ENCODE peak calls at places on chromosomes 4 and X, in eight cellular contexts. H is right atrium auricular region; T is uterus; D is small intestine; X is A549; V is CD8-positive, alpha-beta memory T cell; Q is cardiac muscle cell; S is dorsolateral prefrontal cortex. F is an unnamed sample.
A peak's percentile ranks its signal among the peaks of the same experiment; 100 is the strongest.

GRCh38 chrX:21529771-21530170 is 128.4 kb downstream of the KLHL34 start:
- DNase-seq in X (no peak), S (no peak), H (no peak), Q (no peak), D (no peak), V (no peak), T (no peak), F (no peak)

GRCh38 chrX:40273356-40274050 is 175.7 kb upstream of the BCOR start:
- DNase-seq in D (no peak), H (no peak), X (no peak), Q (peak; percentile 51), V (no peak), T (peak; percentile 40), S (peak; percentile 43), F (peak; percentile 84)

GRCh38 chrX:18733273-18733672 is 25.8 kb downstream of the PPEF1 start:
- DNase-seq in H (no peak), S (no peak), X (no peak), D (no peak), Q (no peak), V (no peak), T (no peak), F (no peak)

GRCh38 chr4:59537231-59537886 is 1662.8 kb upstream of the ADGRL3 start:
- DNase-seq in S (no peak), T (no peak), H (no peak), Q (no peak), V (no peak), D (no peak), X (no peak), F (no peak)

GRCh38 chr4:157791236-157791635 is 381.6 kb downstream of the GASK1B start:
- DNase-seq in Q (no peak), T (no peak), S (no peak), V (no peak), X (no peak), H (no peak), D (no peak), F (no peak)

GRCh38 chr4:24770111-24770584 is 25.2 kb upstream of the SOD3 start:
- DNase-seq in D (no peak), S (no peak), Q (peak; percentile 52), T (no peak), X (peak; percentile 1), V (no peak), H (no peak), F (no peak)

GRCh38 chrX:65928522-65928921 is 111.4 kb downstream of the VSIG4 start:
- DNase-seq in T (no peak), V (no peak), D (no peak), Q (no peak), X (no peak), S (no peak), H (no peak), F (no peak)

GRCh38 chr4:87502580-87503238 is 26.5 kb downstream of the SPARCL1 start:
- DNase-seq in D (peak; percentile 44), T (no peak), H (no peak), V (no peak), S (no peak), X (no peak), Q (peak; percentile 26), F (no peak)

GRCh38 chr4:3485882-3486555 is 22.9 kb downstream of the DOK7 start:
- DNase-seq in Q (no peak), H (no peak), T (no peak), D (no peak), V (no peak), S (no peak), X (no peak), F (no peak)

GRCh38 chr4:15375707-15376106 is 52.1 kb upstream of the C1QTNF7 start:
- DNase-seq in X (no peak), D (no peak), Q (no peak), S (no peak), T (no peak), H (no peak), V (no peak), F (no peak)

GRCh38 chr4:15378493-15378892 is 49.3 kb upstream of the C1QTNF7 start:
- DNase-seq in T (no peak), X (no peak), V (no peak), D (no peak), S (no peak), H (no peak), Q (peak; percentile 50), F (no peak)

GRCh38 chr4:15376594-15376993 is 51.2 kb upstream of the C1QTNF7 start:
- DNase-seq in H (no peak), T (no peak), D (no peak), Q (no peak), S (no peak), V (no peak), X (peak; percentile 4), F (no peak)

GRCh38 chr4:15376145-15376544 is 51.7 kb upstream of the C1QTNF7 start:
- DNase-seq in Q (no peak), V (no peak), H (no peak), X (no peak), T (no peak), D (no peak), S (no peak), F (no peak)

GRCh38 chr4:15378055-15378454 is 49.8 kb upstream of the C1QTNF7 start:
- DNase-seq in D (no peak), Q (peak; percentile 40), V (no peak), T (no peak), X (no peak), S (no peak), H (no peak), F (no peak)
- H3K27ac ChIP-seq in D (no peak overlapping the region), Q (no peak overlapping the region), V (no peak overlapping the region), T (peak overlapping the region; percentile 37), X (no peak overlapping the region), S (no peak overlapping the region), H (peak overlapping the region; percentile 61), F (no peak overlapping the region)

GRCh38 chr4:123853651-123854050 is 457.1 kb downstream of the SPRY1 start:
- DNase-seq in H (no peak), T (no peak), V (no peak), D (no peak), Q (no peak), X (no peak), S (no peak), F (no peak)

GRCh38 chr4:123862812-123863211 is 466.2 kb downstream of the SPRY1 start:
- DNase-seq in Q (no peak), T (no peak), S (no peak), H (no peak), X (no peak), V (no peak), D (no peak), F (no peak)

GRCh38 chr4:123851521-123851920 is 454.9 kb downstream of the SPRY1 start:
- DNase-seq in T (no peak), V (no peak), D (no peak), Q (no peak), X (no peak), H (no peak), S (no peak), F (no peak)

GRCh38 chr4:123858465-123858864 is 461.9 kb downstream of the SPRY1 start:
- DNase-seq in X (no peak), H (no peak), Q (no peak), V (no peak), T (no peak), D (no peak), S (no peak), F (no peak)

DNA sequence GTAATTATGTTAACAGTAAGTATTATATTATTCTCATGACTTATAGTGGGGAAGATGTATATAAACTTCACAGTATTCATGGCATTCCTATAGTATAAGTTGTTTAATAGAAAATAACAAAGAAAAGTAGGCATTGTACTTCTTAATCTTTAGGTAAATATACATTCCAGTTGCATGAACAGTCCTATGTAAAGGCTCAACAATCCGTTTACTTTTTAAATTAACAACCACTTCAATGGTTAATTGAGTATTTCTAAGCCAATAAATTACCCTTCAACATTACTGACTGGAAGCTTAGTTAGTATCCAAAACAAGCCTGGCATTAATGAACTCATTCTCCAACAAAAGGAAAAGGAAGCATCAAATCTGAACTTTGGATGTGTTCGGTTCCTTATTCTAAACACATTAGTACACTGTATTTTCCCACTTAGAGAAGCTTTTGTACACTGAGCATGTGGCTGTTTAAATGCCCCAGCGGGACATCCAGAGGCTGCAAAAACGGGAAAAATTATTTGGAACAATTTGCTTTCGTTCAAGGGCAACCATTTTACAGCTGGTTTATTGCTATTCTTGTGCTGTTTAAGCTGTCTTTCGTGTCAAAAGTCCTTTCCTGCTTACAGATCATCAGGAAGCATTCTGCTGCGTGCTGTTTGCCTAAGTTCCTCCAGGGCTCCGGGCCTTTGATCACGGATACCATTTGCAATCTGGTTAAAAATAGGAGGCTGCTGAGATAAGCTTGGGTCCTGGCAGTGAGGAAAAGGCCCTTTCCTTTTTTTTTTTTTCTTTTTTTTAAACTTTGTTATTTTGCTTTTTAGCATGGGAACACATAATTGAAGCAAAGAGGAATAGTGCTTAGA is 460.3 kb downstream of the SPRY1 start:
- DNase-seq in T (no peak), V (no peak), X (peak; percentile 10), Q (peak; percentile 79), H (peak; percentile 77), S (no peak), D (peak; percentile 43), F (peak; percentile 72)
- H3K27ac ChIP-seq in T (peak overlapping the region; percentile 21), V (no peak overlapping the region), X (no peak overlapping the region), Q (peak overlapping the region; percentile 97), H (peak overlapping the region; percentile 48), S (no peak overlapping the region), D (peak overlapping the region; percentile 63), F (peak overlapping the region; percentile 66)

DNA sequence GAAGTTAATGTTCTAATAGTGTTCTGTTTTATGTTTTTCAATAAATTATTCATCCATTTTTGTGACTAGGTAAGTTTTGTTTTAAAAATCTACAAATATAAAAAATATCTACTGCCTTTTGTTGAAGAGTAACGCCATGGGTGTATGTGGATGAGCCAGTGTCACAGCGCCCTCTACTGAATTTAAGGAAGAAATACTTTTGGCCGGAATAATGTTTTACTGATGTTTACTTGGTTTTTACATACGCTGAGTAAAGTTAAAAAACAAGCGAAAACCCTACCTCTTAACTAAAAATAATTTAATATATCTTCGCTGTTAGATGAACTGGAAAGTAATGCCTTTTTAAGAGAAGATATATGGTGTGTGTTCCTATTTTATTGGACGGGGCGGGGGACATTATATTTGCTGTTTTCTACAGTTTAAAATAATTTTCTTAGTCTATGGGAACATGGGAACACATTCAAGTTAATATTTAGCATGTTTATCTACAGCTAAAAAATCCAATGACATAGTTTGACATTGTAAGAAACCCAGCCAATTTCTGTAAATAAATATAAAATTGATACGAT is 86.1 kb downstream of the CPE start:
- DNase-seq in S (no peak), Q (peak; percentile 73), T (no peak), H (no peak), V (no peak), X (peak; percentile 26), D (peak; percentile 42), F (no peak)
- H3K27ac ChIP-seq in S (no peak overlapping the region), Q (no peak overlapping the region), T (no peak overlapping the region), H (no peak overlapping the region), V (no peak overlapping the region), X (no peak overlapping the region), D (no peak overlapping the region), F (no peak overlapping the region)

DNA sequence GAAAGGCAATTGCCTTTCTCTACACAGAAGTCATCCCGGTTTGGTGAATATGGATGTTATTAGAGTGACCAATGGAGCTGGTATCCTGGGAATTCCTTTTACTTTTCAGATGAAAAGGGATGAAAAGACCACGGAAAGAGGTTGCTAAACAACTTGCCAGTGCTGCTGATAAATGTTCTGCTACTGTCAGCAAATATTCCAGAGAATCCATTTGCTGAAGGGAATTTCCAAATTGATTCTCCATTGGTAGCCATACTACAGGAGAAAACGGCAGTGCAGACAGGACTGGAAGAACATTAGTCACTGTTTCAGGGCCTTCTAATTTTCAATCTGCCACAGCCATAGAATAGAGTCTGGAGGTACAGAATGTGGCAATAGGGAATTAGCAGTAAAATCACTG is 451.5 kb downstream of the PCDH11X start:
- DNase-seq in H (no peak), X (no peak), V (no peak), S (no peak), T (no peak), Q (no peak), D (no peak), F (no peak)
- H3K27ac ChIP-seq in H (no peak overlapping the region), X (no peak overlapping the region), V (no peak overlapping the region), S (no peak overlapping the region), T (no peak overlapping the region), Q (no peak overlapping the region), D (no peak overlapping the region), F (no peak overlapping the region)

GRCh38 chr4:26067035-26067434 is 153.0 kb downstream of the SMIM20 start:
- DNase-seq in S (no peak), H (no peak), D (no peak), V (no peak), Q (no peak), T (no peak), X (no peak), F (no peak)
- H3K27ac ChIP-seq in S (no peak overlapping the region), H (no peak overlapping the region), D (no peak overlapping the region), V (no peak overlapping the region), Q (no peak overlapping the region), T (no peak overlapping the region), X (no peak overlapping the region), F (no peak overlapping the region)